ENCODE peak calls at places on chromosomes 12 and 14, in five cellular contexts. One of them, this sample, is unnamed.

GRCh38 chr14:87935895-87936294 is 57.1 kb downstream of the GALC start:
- DNase-seq in IMR-90: no peak
- DNase-seq in mesenchymal stem cell: no peak
- DNase-seq in H9: no peak
- DNase-seq in neuronal stem cell: no peak
- DNase-seq in this sample: no peak

GRCh38 chr14:57209561-57209960 is 59.1 kb downstream of the EXOC5 start:
- DNase-seq in IMR-90: peak; percentile 73
- DNase-seq in mesenchymal stem cell: peak; percentile 54
- DNase-seq in H9: no peak
- DNase-seq in neuronal stem cell: no peak
- DNase-seq in this sample: no peak

GRCh38 chr12:92899388-92900001 is 29.6 kb downstream of the EEA1 start:
- DNase-seq in IMR-90: peak; percentile 99
- DNase-seq in mesenchymal stem cell: peak; percentile 99
- DNase-seq in H9: no peak
- DNase-seq in neuronal stem cell: no peak
- DNase-seq in this sample: no peak

GRCh38 chr12:84077692-84078091 is 834.9 kb downstream of the SLC6A15 start:
- DNase-seq in IMR-90: peak; percentile 12
- DNase-seq in mesenchymal stem cell: no peak
- DNase-seq in H9: no peak
- DNase-seq in neuronal stem cell: no peak
- DNase-seq in this sample: no peak

GRCh38 chr12:124759841-124760508 is 103.7 kb downstream of the SCARB1 start:
- DNase-seq in IMR-90: no peak
- DNase-seq in mesenchymal stem cell: no peak
- DNase-seq in H9: no peak
- DNase-seq in neuronal stem cell: no peak
- DNase-seq in this sample: no peak

GRCh38 chr12:2540535-2540941 is 254.2 kb upstream of the FKBP4 start:
- DNase-seq in IMR-90: no peak
- DNase-seq in mesenchymal stem cell: no peak
- DNase-seq in H9: no peak
- DNase-seq in neuronal stem cell: no peak
- DNase-seq in this sample: no peak

GRCh38 chr12:64611430-64612286 is 1.4 kb downstream of the RASSF3 start:
- DNase-seq in IMR-90: peak; percentile 27
- DNase-seq in mesenchymal stem cell: peak; percentile 52
- DNase-seq in H9: no peak
- DNase-seq in neuronal stem cell: no peak
- DNase-seq in this sample: no peak

GRCh38 chr14:57812000-57812399 is 53.9 kb downstream of the SLC35F4 start:
- DNase-seq in IMR-90: no peak
- DNase-seq in mesenchymal stem cell: no peak
- DNase-seq in H9: no peak
- DNase-seq in neuronal stem cell: no peak
- DNase-seq in this sample: no peak

GRCh38 chr12:47686645-47687240 is 19.1 kb downstream of the RPAP3 start:
- DNase-seq in IMR-90: peak; percentile 67
- DNase-seq in mesenchymal stem cell: peak; percentile 62
- DNase-seq in H9: no peak
- DNase-seq in neuronal stem cell: peak; percentile 11
- DNase-seq in this sample: no peak

GRCh38 chr12:96585977-96586376 is 96.6 kb downstream of the CFAP54 start:
- DNase-seq in IMR-90: no peak
- DNase-seq in mesenchymal stem cell: no peak
- DNase-seq in H9: no peak
- DNase-seq in neuronal stem cell: no peak
- DNase-seq in this sample: no peak

GRCh38 chr14:89399594-89400068 is 17.4 kb downstream of the FOXN3 start:
- DNase-seq in IMR-90: peak; percentile 96
- DNase-seq in mesenchymal stem cell: peak; percentile 95
- DNase-seq in H9: peak; percentile 72
- DNase-seq in neuronal stem cell: peak; percentile 17
- DNase-seq in this sample: peak; percentile 47

GRCh38 chr14:75372260-75372659 is 55.6 kb upstream of the JDP2 start:
- DNase-seq in IMR-90: no peak
- DNase-seq in mesenchymal stem cell: no peak
- DNase-seq in H9: no peak
- DNase-seq in neuronal stem cell: no peak
- DNase-seq in this sample: no peak

GRCh38 chr12:111976860-111977259 is 36.1 kb downstream of the TMEM116 start:
- DNase-seq in IMR-90: no peak
- DNase-seq in mesenchymal stem cell: no peak
- DNase-seq in H9: no peak
- DNase-seq in neuronal stem cell: no peak
- DNase-seq in this sample: no peak

GRCh38 chr14:76957224-76957881 is 71.2 kb downstream of the IRF2BPL start:
- DNase-seq in IMR-90: no peak
- DNase-seq in mesenchymal stem cell: peak; percentile 48
- DNase-seq in H9: no peak
- DNase-seq in neuronal stem cell: no peak
- DNase-seq in this sample: no peak

GRCh38 chr12:100738086-100738485 is 56.5 kb upstream of the ANO4 start:
- DNase-seq in IMR-90: no peak
- DNase-seq in mesenchymal stem cell: no peak
- DNase-seq in H9: no peak
- DNase-seq in neuronal stem cell: no peak
- DNase-seq in this sample: no peak

GRCh38 chr12:58500399-58500798 is 419.9 kb downstream of the LRIG3 start:
- DNase-seq in IMR-90: peak; percentile 61
- DNase-seq in mesenchymal stem cell: no peak
- DNase-seq in H9: no peak
- DNase-seq in neuronal stem cell: no peak
- DNase-seq in this sample: no peak

GRCh38 chr14:106044515-106044914 is 518.1 kb downstream of the TMEM121 start:
- DNase-seq in IMR-90: no peak
- DNase-seq in mesenchymal stem cell: no peak
- DNase-seq in H9: no peak
- DNase-seq in neuronal stem cell: no peak
- DNase-seq in this sample: no peak

GRCh38 chr12:97404549-97404948 is 58.1 kb upstream of the RMST start:
- DNase-seq in IMR-90: peak; percentile 6
- DNase-seq in mesenchymal stem cell: peak; percentile 24
- DNase-seq in H9: peak; percentile 75
- DNase-seq in neuronal stem cell: peak; percentile 38
- DNase-seq in this sample: peak; percentile 62

GRCh38 chr12:40691913-40692616 is at the start of gene CNTN1:
- DNase-seq in IMR-90: peak; percentile 0
- DNase-seq in mesenchymal stem cell: peak; percentile 1
- DNase-seq in H9: peak; percentile 97
- DNase-seq in neuronal stem cell: peak; percentile 87
- DNase-seq in this sample: peak; percentile 90

GRCh38 chr12:19757317-19757877 is 318.1 kb downstream of the AEBP2 start:
- DNase-seq in IMR-90: peak; percentile 64
- DNase-seq in mesenchymal stem cell: peak; percentile 63
- DNase-seq in H9: no peak
- DNase-seq in neuronal stem cell: no peak
- DNase-seq in this sample: no peak

GRCh38 chr14:40447032-40447431 is 1014.8 kb upstream of the FBXO33 start:
- DNase-seq in IMR-90: no peak
- DNase-seq in mesenchymal stem cell: no peak
- DNase-seq in H9: no peak
- DNase-seq in neuronal stem cell: no peak
- DNase-seq in this sample: no peak

GRCh38 chr14:20711275-20712069 is 22.9 kb downstream of the ANG start:
- DNase-seq in IMR-90: no peak
- DNase-seq in mesenchymal stem cell: no peak
- DNase-seq in H9: no peak
- DNase-seq in neuronal stem cell: no peak
- DNase-seq in this sample: no peak
- H2BK5ac ChIP-seq in IMR-90: no peak overlapping the region
- H2BK5ac ChIP-seq in mesenchymal stem cell: no peak overlapping the region
- H2BK5ac ChIP-seq in H9: no peak overlapping the region
- H2BK5ac ChIP-seq in neuronal stem cell: no peak overlapping the region
- H2BK5ac ChIP-seq in this sample: no peak overlapping the region

GRCh38 chr12:50401383-50402155 is 884 bp downstream of the LARP4 start:
- DNase-seq in IMR-90: peak; percentile 51
- DNase-seq in mesenchymal stem cell: peak; percentile 53
- DNase-seq in H9: no peak
- DNase-seq in neuronal stem cell: peak; percentile 6
- DNase-seq in this sample: no peak

GRCh38 chr12:50400104-50400637 is 514 bp upstream of the LARP4 start:
- DNase-seq in IMR-90: no peak
- DNase-seq in mesenchymal stem cell: no peak
- DNase-seq in H9: no peak
- DNase-seq in neuronal stem cell: no peak
- DNase-seq in this sample: no peak

GRCh38 chr12:50402270-50403000 is 1.8 kb downstream of the LARP4 start:
- DNase-seq in IMR-90: no peak
- DNase-seq in mesenchymal stem cell: peak; percentile 18
- DNase-seq in H9: no peak
- DNase-seq in neuronal stem cell: no peak
- DNase-seq in this sample: no peak

GRCh38 chr12:50398931-50399330 is 1.8 kb upstream of the LARP4 start:
- DNase-seq in IMR-90: no peak
- DNase-seq in mesenchymal stem cell: no peak
- DNase-seq in H9: peak; percentile 10
- DNase-seq in neuronal stem cell: no peak
- DNase-seq in this sample: no peak

DNA sequence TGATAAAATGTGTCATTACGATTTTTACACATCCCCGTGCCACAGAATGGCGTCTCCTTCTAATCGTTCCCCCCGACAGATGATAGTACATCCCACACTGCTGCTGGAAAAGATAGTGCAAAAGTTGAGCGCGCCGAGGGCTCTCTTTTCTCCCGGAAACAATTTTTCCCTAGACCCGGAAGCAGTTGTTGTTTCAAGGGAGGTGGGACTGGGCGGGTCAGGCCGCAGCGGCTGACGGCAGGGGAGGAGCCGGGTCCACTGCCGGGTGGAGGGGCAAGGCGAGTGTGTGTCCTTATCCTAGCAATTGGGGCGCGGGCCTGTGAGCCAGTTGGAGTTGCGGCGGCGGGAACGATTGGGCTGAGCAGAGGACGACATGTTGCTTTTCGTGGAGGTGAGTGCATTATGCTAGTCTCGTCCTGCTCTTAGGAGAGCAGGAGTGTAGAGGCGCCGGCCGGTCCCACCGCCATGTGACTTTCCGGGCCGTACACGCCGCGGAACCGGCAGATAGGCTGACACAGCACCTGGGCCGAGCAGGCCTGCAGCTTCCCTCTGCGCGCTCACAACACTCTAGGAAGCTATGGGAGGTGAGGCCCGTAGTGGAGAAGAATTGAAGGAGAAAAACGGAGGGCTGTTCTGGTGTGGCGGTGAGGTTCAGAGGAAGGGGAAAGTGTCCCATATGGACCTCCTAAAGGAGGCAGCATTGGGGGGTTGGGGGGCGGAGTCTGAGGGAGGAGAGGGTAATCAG is at the start of gene LARP4:
- DNase-seq in IMR-90: peak; percentile 92
- DNase-seq in mesenchymal stem cell: peak; percentile 97
- DNase-seq in H9: peak; percentile 98
- DNase-seq in neuronal stem cell: peak; percentile 87
- DNase-seq in this sample: peak; percentile 84
- H2BK5ac ChIP-seq in IMR-90: peak within 1 kb of the TSS; percentile 92
- H2BK5ac ChIP-seq in mesenchymal stem cell: peak within 1 kb of the TSS; percentile 85
- H2BK5ac ChIP-seq in H9: no peak within 1 kb of the TSS
- H2BK5ac ChIP-seq in neuronal stem cell: peak within 1 kb of the TSS; percentile 72
- H2BK5ac ChIP-seq in this sample: peak within 1 kb of the TSS; percentile 92

DNA sequence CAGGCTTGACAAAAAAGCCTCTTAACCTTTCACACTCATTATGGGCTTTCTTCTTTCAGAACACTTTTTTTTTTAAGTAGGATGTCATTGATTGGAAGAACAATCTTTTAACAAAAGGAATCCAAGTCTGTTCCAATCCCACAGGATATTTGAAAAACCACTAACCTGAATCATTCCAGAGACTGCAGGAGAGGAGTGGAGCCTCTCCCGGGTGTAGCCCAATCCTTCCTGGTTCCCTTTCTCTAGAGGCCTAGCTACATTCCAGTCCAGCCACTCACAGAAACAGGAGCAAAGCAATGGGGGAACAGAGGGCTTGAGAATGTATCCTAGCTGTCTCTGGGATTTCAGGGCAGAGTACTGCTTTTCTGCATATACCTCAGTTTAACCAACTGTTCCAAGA is 4.3 kb downstream of the MFAP5 start:
- DNase-seq in IMR-90: peak; percentile 50
- DNase-seq in mesenchymal stem cell: no peak
- DNase-seq in H9: no peak
- DNase-seq in neuronal stem cell: no peak
- DNase-seq in this sample: no peak
- H2BK5ac ChIP-seq in IMR-90: no peak overlapping the region
- H2BK5ac ChIP-seq in mesenchymal stem cell: no peak overlapping the region
- H2BK5ac ChIP-seq in H9: no peak overlapping the region
- H2BK5ac ChIP-seq in neuronal stem cell: no peak overlapping the region
- H2BK5ac ChIP-seq in this sample: no peak overlapping the region

GRCh38 chr14:95533391-95533821 is 1.4 kb upstream of the GLRX5 start:
- DNase-seq in IMR-90: peak; percentile 65
- DNase-seq in mesenchymal stem cell: peak; percentile 86
- DNase-seq in H9: no peak
- DNase-seq in neuronal stem cell: no peak
- DNase-seq in this sample: no peak

GRCh38 chr14:95535226-95536021 is 574 bp downstream of the GLRX5 start:
- DNase-seq in IMR-90: no peak
- DNase-seq in mesenchymal stem cell: peak; percentile 37
- DNase-seq in H9: no peak
- DNase-seq in neuronal stem cell: no peak
- DNase-seq in this sample: no peak

GRCh38 chr14:95536036-95536577 is 1.3 kb downstream of the GLRX5 start:
- DNase-seq in IMR-90: no peak
- DNase-seq in mesenchymal stem cell: no peak
- DNase-seq in H9: no peak
- DNase-seq in neuronal stem cell: no peak
- DNase-seq in this sample: no peak

GRCh38 chr14:95533822-95534221 is 1.0 kb upstream of the GLRX5 start:
- DNase-seq in IMR-90: no peak
- DNase-seq in mesenchymal stem cell: no peak
- DNase-seq in H9: no peak
- DNase-seq in neuronal stem cell: no peak
- DNase-seq in this sample: no peak

DNA sequence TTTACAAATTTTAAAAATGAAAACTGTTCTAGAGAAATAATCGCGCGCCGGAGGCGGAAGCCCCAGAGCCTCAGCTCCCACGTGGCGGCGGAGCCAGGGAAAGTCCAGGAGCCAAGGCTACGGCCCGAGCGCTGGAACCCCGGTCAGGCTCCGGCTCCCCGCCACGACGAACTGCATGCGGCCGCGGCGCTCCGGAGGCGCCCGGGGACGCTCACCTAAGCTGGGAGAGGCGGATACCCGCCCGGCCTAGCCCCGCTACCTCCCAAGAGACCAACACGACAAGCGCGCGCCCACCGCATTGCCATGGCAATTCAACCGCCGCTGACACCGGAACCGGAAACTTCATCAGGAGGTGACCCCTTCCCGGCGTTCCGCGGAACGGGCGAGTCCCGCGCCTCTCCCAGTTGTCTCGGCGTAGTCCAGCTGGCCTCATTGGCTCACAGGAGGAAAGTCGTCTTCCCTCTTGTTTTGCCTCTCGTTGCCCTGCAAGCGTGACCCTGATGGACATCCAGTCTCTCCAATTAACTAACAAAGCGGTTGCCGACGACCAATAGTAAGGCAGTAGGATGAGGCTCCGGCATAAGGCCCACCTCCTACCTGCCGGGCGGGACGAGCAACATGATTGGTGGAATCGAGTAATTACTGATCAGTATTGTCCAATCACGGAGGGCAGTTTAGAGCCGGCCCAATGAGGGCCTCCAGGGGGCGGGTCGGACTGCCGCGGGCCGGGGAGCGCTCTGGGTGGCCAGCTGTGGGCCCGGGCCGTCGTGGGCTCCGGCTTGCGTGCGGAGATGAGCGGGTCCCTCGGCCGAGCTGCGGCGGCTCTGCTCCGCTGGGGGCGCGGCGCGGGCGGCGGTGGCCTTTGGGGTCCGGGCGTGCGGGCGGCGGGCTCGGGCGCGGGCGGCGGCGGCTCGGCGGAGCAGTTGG is at the start of gene GLRX5:
- DNase-seq in IMR-90: peak; percentile 100
- DNase-seq in mesenchymal stem cell: peak; percentile 100
- DNase-seq in H9: peak; percentile 99
- DNase-seq in neuronal stem cell: peak; percentile 100
- DNase-seq in this sample: peak; percentile 97
- H2BK5ac ChIP-seq in IMR-90: peak within 1 kb of the TSS; percentile 70
- H2BK5ac ChIP-seq in mesenchymal stem cell: no peak within 1 kb of the TSS
- H2BK5ac ChIP-seq in H9: no peak within 1 kb of the TSS
- H2BK5ac ChIP-seq in neuronal stem cell: no peak within 1 kb of the TSS
- H2BK5ac ChIP-seq in this sample: no peak within 1 kb of the TSS

This sample was measured in H1.